ENCODE peak calls at places on chromosomes 5 and 9, in seven cellular contexts. U is mammary epithelial cell, H is upper lobe of right lung, D is left ventricle myocardium inferior, L is A673, F is GM23338, Z is GM13976. M is an unnamed sample.

GRCh38 chr9:109507421-109507838 is 9.3 kb upstream of the PTPN3 start:
- DNase-seq in D (no peak), H (no peak), F (no peak), L (no peak), Z (no peak), U (no peak), M (peak; percentile 89)

GRCh38 chr9:86586144-86586494 is 231.9 kb upstream of the TUT7 start:
- DNase-seq in H (no peak), D (no peak), Z (no peak), F (no peak), U (no peak), L (no peak), M (no peak)

GRCh38 chr5:139648205-139649081 is at the start of gene CXXC5:
- DNase-seq in Z (peak; percentile 90), U (peak; percentile 80), F (peak; percentile 88), H (peak; percentile 93), L (peak; percentile 93), D (peak; percentile 90), M (peak; percentile 79)

GRCh38 chr5:141743652-141744333 is 61.8 kb upstream of the ARAP3 start:
- DNase-seq in U (no peak), Z (no peak), D (no peak), F (no peak), H (no peak), L (no peak), M (no peak)

GRCh38 chr5:147223951-147224791 is 10.7 kb upstream of the STK32A start:
- DNase-seq in U (peak; percentile 21), F (peak; percentile 73), L (peak; percentile 52), Z (peak; percentile 41), H (no peak), D (no peak), M (peak; percentile 78)

GRCh38 chr5:34480810-34481528 is 175.2 kb upstream of the RAI14 start:
- DNase-seq in H (no peak), U (no peak), F (no peak), D (no peak), L (no peak), Z (peak; percentile 2), M (no peak)

GRCh38 chr5:124675921-124676846 is 70.3 kb downstream of the ZNF608 start:
- DNase-seq in F (no peak), H (no peak), Z (no peak), D (no peak), L (no peak), U (no peak), M (no peak)

GRCh38 chr9:75200892-75201470 is 112.7 kb downstream of the OSTF1 start:
- DNase-seq in Z (peak; percentile 40), D (no peak), F (peak; percentile 86), L (peak; percentile 57), H (no peak), U (peak; percentile 12), M (peak; percentile 67)

GRCh38 chr5:160743027-160743426 is 109.0 kb downstream of the ATP10B start:
- DNase-seq in Z (no peak), L (no peak), U (no peak), F (no peak), H (no peak), D (no peak), M (no peak)

GRCh38 chr9:126559296-126559695 is 54.4 kb upstream of the LMX1B start:
- DNase-seq in U (no peak), L (no peak), F (no peak), Z (no peak), D (no peak), H (no peak), M (no peak)

GRCh38 chr9:19371942-19372341 is 8.1 kb downstream of the RPS6 start:
- DNase-seq in Z (no peak), F (peak; percentile 46), H (no peak), D (no peak), L (peak; percentile 37), U (no peak), M (no peak)

GRCh38 chr9:125766468-125767221 is 19.5 kb downstream of the PBX3 start:
- DNase-seq in D (no peak), L (no peak), U (no peak), F (no peak), Z (no peak), H (no peak), M (no peak)

GRCh38 chr9:589723-590122 is 251.8 kb upstream of the DMRT1 start:
- DNase-seq in F (peak; percentile 36), H (no peak), L (no peak), Z (no peak), U (peak; percentile 11), D (no peak), M (peak; percentile 77)

GRCh38 chr9:114200721-114201300 is 45.5 kb downstream of the COL27A1 start:
- DNase-seq in D (no peak), Z (no peak), U (no peak), L (no peak), H (no peak), F (no peak), M (no peak)

GRCh38 chr5:11496127-11496719 is 408.0 kb downstream of the CTNND2 start:
- DNase-seq in L (no peak), U (peak; percentile 11), F (no peak), D (no peak), H (no peak), Z (no peak), M (no peak)

GRCh38 chr5:94153736-94154450 is 412.5 kb upstream of the POU5F2 start:
- DNase-seq in L (peak; percentile 9), F (no peak), U (no peak), Z (no peak), D (no peak), H (no peak), M (peak; percentile 42)

GRCh38 chr9:124791106-124791505 is 14.2 kb downstream of the OLFML2A start:
- DNase-seq in U (no peak), F (no peak), H (peak; percentile 11), L (no peak), Z (no peak), D (no peak), M (no peak)

GRCh38 chr5:93886098-93886806 is 144.9 kb upstream of the POU5F2 start:
- DNase-seq in F (no peak), U (no peak), D (no peak), Z (no peak), L (no peak), H (no peak), M (no peak)

GRCh38 chr5:175236176-175236575 is 207.8 kb downstream of the DRD1 start:
- DNase-seq in L (no peak), H (no peak), D (no peak), F (no peak), U (no peak), Z (no peak), M (no peak)

GRCh38 chr9:6566409-6567139 is 79.0 kb downstream of the GLDC start:
- DNase-seq in H (no peak), U (peak; percentile 99), Z (no peak), L (peak; percentile 49), D (no peak), F (no peak), M (peak; percentile 98)

GRCh38 chr5:80318212-80318611 is 1.6 kb upstream of the SPZ1 start:
- DNase-seq in U (no peak), Z (no peak), H (no peak), F (no peak), L (peak; percentile 56), D (no peak), M (no peak)

GRCh38 chr5:172089298-172090117 is 83.1 kb upstream of the FBXW11 start:
- DNase-seq in H (no peak), U (no peak), L (no peak), F (no peak), Z (no peak), D (no peak), M (no peak)

GRCh38 chr5:154058055-154059038 is 19.6 kb downstream of the MFAP3 start:
- DNase-seq in H (no peak), Z (no peak), U (no peak), D (no peak), L (peak; percentile 14), F (no peak), M (peak; percentile 53)

GRCh38 chr9:97705354-97705950 is 8.3 kb upstream of the XPA start:
- DNase-seq in H (no peak), U (peak; percentile 74), D (no peak), Z (no peak), L (no peak), F (no peak), M (peak; percentile 22)

GRCh38 chr9:7103382-7104170 is 345.8 kb downstream of the KDM4C start:
- DNase-seq in D (no peak), H (no peak), F (peak; percentile 63), U (peak; percentile 64), Z (no peak), L (no peak), M (peak; percentile 47)

GRCh38 chr5:5521029-5521428 is 98.6 kb downstream of the ICE1 start:
- DNase-seq in Z (no peak), D (no peak), F (no peak), L (no peak), U (no peak), H (no peak), M (no peak)

GRCh38 chr9:69975681-69976080 is 68.0 kb upstream of the MAMDC2 start:
- DNase-seq in Z (no peak), U (no peak), L (peak; percentile 23), D (no peak), F (no peak), H (no peak), M (no peak)
- TF ChIP-seq CTCF in Z (no peak), U (no peak), L (no peak), D (no peak), F (no peak), H (no peak), M (no peak)

DNA sequence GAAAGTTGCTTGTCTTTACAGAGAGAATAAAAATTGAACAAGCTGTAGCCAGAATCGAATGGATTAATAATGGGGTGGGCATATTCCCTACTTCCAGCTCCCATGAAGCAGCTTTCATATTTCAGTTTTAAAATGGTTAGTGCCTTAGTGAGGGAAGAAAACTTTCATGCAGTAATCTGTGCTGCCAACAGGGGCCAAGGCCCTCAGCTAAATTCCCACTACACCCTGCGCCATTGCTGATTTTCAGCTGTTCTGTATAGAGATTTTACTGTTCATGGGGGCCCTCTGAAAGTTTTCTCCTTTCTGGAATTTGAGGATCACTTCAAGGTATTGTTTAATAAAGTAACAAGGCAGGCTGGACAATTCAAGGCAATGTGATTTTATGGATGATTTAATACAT is 58.2 kb downstream of the CAST start:
- DNase-seq in H (no peak), Z (no peak), D (no peak), L (no peak), F (peak; percentile 37), U (no peak), M (no peak)
- TF ChIP-seq CTCF in H (no peak), Z (no peak), D (peak; percentile 31), L (peak; percentile 25), F (peak; percentile 22), U (no peak), M (peak; percentile 21)

DNA sequence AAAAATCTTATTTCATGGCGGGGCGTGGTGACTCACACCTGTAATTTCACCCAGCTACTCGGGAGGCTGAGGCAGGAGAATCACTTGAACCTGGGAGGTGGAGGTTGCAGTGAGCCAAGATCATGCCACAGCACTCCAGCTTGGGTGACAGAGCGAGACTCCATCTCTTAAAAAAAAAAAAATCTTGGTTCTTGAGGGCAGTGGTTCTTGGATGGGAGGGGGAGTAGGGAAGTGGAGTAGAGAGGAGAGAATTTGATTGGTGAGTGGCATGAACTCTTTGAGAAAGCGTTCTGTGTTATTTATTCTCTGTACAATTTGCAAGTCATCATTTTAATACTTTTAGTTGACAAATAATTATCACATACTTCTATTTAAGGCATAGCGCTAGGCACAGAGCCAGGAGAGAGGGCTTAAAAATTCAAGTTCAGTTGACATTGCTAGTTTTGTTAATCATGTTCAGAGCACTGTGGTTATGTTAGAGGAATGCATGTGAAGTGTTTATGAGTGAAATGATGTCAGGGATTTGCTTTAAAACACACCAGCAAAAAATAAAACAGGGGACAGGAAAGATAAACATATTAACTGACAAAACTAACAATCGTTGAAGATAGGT is 24.6 kb downstream of the HSDL2 start:
- DNase-seq in H (no peak), Z (no peak), U (no peak), F (no peak), L (peak; percentile 14), D (no peak), M (no peak)
- TF ChIP-seq CTCF in H (no peak), Z (no peak), U (no peak), F (no peak), L (no peak), D (no peak), M (no peak)

GRCh38 chr9:92715488-92716231 is 45.7 kb upstream of the IPPK start:
- DNase-seq in L (no peak), U (peak; percentile 90), H (no peak), D (peak; percentile 66), F (no peak), Z (peak; percentile 23), M (peak; percentile 68)
- TF ChIP-seq CTCF in L (no peak), U (no peak), H (no peak), D (no peak), F (no peak), Z (no peak), M (no peak)

M was measured in MCF 10A.